ENCODE peak calls at places on chromosome 12, in six cellular contexts. B is ecto neural progenitor cell; Y is activated naive CD8-positive, alpha-beta T cell treated with anti-CD3 and anti-CD28 coated beads for 36 hours; H is hippocampal formation; Q is thoracic aorta; D is heart right ventricle. N is an unnamed sample.

GRCh38 chr12:125981610-125982253 is 916.5 kb downstream of the AACS start:
- DNase-seq in H (no peak), Q (no peak), Y (no peak), D (no peak), B (no peak), N (no peak)

GRCh38 chr12:90909069-90909676 is 45.8 kb downstream of the CCER1 start:
- DNase-seq in Y (no peak), D (no peak), H (no peak), Q (no peak), B (no peak), N (peak; percentile 79)

GRCh38 chr12:28440209-28440608 is 250.0 kb downstream of the CCDC91 start:
- DNase-seq in Y (no peak), D (no peak), Q (no peak), H (no peak), B (no peak), N (no peak)

GRCh38 chr12:120583478-120584030 is 2.4 kb upstream of the POP5 start:
- DNase-seq in D (peak; percentile 79), B (peak; percentile 92), Y (peak; percentile 82), H (peak; percentile 44), Q (no peak), N (peak; percentile 96)

GRCh38 chr12:116213014-116213413 is 64.5 kb downstream of the MED13L start:
- DNase-seq in Q (no peak), B (no peak), Y (no peak), H (no peak), D (no peak), N (no peak)

GRCh38 chr12:117098361-117099217 is 627 bp downstream of the TESC start:
- DNase-seq in B (no peak), Y (peak; percentile 41), D (peak; percentile 32), Q (no peak), H (no peak), N (peak; percentile 77)

GRCh38 chr12:51846911-51847829 is 1.3 kb downstream of the FIGNL2 start:
- DNase-seq in Y (peak; percentile 52), B (peak; percentile 92), D (peak; percentile 70), Q (no peak), H (no peak), N (peak; percentile 92)

GRCh38 chr12:46382425-46382973 is 9.9 kb upstream of the SLC38A2 start:
- DNase-seq in Y (no peak), Q (no peak), H (no peak), B (no peak), D (no peak), N (peak; percentile 68)

GRCh38 chr12:28824193-28824846 is 324.8 kb upstream of the FAR2 start:
- DNase-seq in Y (no peak), B (no peak), Q (no peak), H (no peak), D (no peak), N (no peak)

N was measured in endodermal cell.